ENCODE peak calls at places on chromosomes 7 and 10, in six cellular contexts. Y, Q, S, M, B and Z are unnamed samples.
A peak's percentile ranks its signal among the peaks of the same experiment; 100 is the strongest.

GRCh38 chr7:106814887-106815286 is 50.2 kb upstream of the PIK3CG start:
- ATAC-seq in S (no peak), B (no peak), Y (no peak), Q (no peak), M (no peak), Z (no peak)

GRCh38 chr7:54963155-54963554 is 55.7 kb upstream of the EGFR start:
- ATAC-seq in S (no peak), B (no peak), Y (peak; percentile 80), M (no peak), Q (no peak), Z (no peak)

GRCh38 chr10:4162571-4163286 is 377.7 kb upstream of the KLF6 start:
- ATAC-seq in B (no peak), Q (no peak), M (no peak), S (no peak), Y (no peak), Z (no peak)

GRCh38 chr7:92765725-92766124 is 70.6 kb downstream of the CDK6 start:
- ATAC-seq in Y (no peak), M (no peak), B (no peak), S (peak; percentile 38), Q (no peak), Z (peak; percentile 60)

GRCh38 chr7:158443688-158444483 is 143.7 kb downstream of the PTPRN2 start:
- ATAC-seq in S (no peak), Q (peak; percentile 4), B (no peak), M (no peak), Y (peak; percentile 19), Z (peak; percentile 23)

GRCh38 chr7:124032369-124033092 is at the start of gene TMEM229A:
- ATAC-seq in Q (peak; percentile 77), M (peak; percentile 68), S (peak; percentile 82), B (peak; percentile 66), Y (peak; percentile 78), Z (peak; percentile 71)

GRCh38 chr10:4051011-4051407 is 266.0 kb upstream of the KLF6 start:
- ATAC-seq in S (peak; percentile 86), B (no peak), Y (peak; percentile 75), Q (peak; percentile 70), M (peak; percentile 51), Z (peak; percentile 85)

GRCh38 chr7:111931016-111931517 is 275.1 kb downstream of the DOCK4 start:
- ATAC-seq in M (no peak), Q (peak; percentile 17), B (no peak), S (peak; percentile 33), Y (peak; percentile 47), Z (no peak)

GRCh38 chr7:74479961-74480829 is 26.5 kb downstream of the GTF2IRD1 start:
- ATAC-seq in B (peak; percentile 16), S (peak; percentile 73), Q (peak; percentile 36), M (peak; percentile 63), Y (peak; percentile 84), Z (peak; percentile 65)

GRCh38 chr10:30763933-30764332 is 134.4 kb upstream of the LYZL2 start:
- ATAC-seq in Y (no peak), M (no peak), Q (peak; percentile 77), B (no peak), S (no peak), Z (no peak)

GRCh38 chr7:88357794-88358533 is 51.3 kb upstream of the STEAP4 start:
- ATAC-seq in B (no peak), M (no peak), Y (peak; percentile 87), Q (peak; percentile 81), S (peak; percentile 89), Z (no peak)

GRCh38 chr10:106401967-106402366 is 762.5 kb downstream of the SORCS1 start:
- ATAC-seq in B (no peak), M (no peak), S (no peak), Y (no peak), Q (no peak), Z (no peak)

GRCh38 chr7:135321556-135321955 is 87.9 kb downstream of the STRA8 start:
- ATAC-seq in S (peak; percentile 76), M (no peak), B (no peak), Y (peak; percentile 34), Q (no peak), Z (peak; percentile 70)

GRCh38 chr10:132418520-132419416 is 21.8 kb downstream of the PWWP2B start:
- ATAC-seq in M (no peak), Q (peak; percentile 69), Y (peak; percentile 71), B (peak; percentile 37), S (no peak), Z (peak; percentile 22)

GRCh38 chr7:138097064-138097741 is 20.9 kb downstream of the AKR1D1 start:
- ATAC-seq in B (no peak), Y (peak; percentile 83), S (no peak), Q (no peak), M (no peak), Z (no peak)

GRCh38 chr10:97888134-97888533 is 38.5 kb downstream of the GOLGA7B start:
- ATAC-seq in Y (no peak), Q (no peak), B (no peak), S (no peak), M (no peak), Z (no peak)

GRCh38 chr7:91636129-91636724 is 244.3 kb downstream of the MTERF1 start:
- ATAC-seq in M (no peak), B (no peak), S (peak; percentile 40), Y (peak; percentile 85), Q (peak; percentile 54), Z (no peak)

GRCh38 chr10:3065622-3066021 is 1.7 kb upstream of the PFKP start:
- ATAC-seq in Y (no peak), M (no peak), B (no peak), S (peak; percentile 57), Q (no peak), Z (no peak)

GRCh38 chr10:76946268-76946667 is 691.3 kb downstream of the KCNMA1 start:
- ATAC-seq in B (no peak), Q (no peak), M (peak; percentile 69), S (peak; percentile 77), Y (no peak), Z (no peak)

GRCh38 chr7:5278781-5279180 is 4.0 kb upstream of the SLC29A4 start:
- ATAC-seq in Y (no peak), Q (no peak), M (no peak), B (no peak), S (no peak), Z (no peak)

GRCh38 chr7:107359520-107360316 is 110.1 kb upstream of the GPR22 start:
- ATAC-seq in Y (no peak), Q (peak; percentile 39), B (no peak), M (no peak), S (no peak), Z (peak; percentile 25)

GRCh38 chr7:16847381-16847860 is 34.4 kb downstream of the AGR3 start:
- ATAC-seq in Q (peak; percentile 97), M (no peak), S (peak; percentile 26), Y (peak; percentile 95), B (peak; percentile 76), Z (no peak)

GRCh38 chr7:149717481-149717880 is 55.9 kb downstream of the ZNF467 start:
- ATAC-seq in S (peak; percentile 23), Y (no peak), B (no peak), Q (no peak), M (no peak), Z (no peak)

GRCh38 chr7:157849341-157849596 is 512.5 kb downstream of the DNAJB6 start:
- ATAC-seq in Y (no peak), B (no peak), M (no peak), S (no peak), Q (no peak), Z (no peak)

GRCh38 chr7:98423043-98423442 is 22.2 kb upstream of the BAIAP2L1 start:
- ATAC-seq in Q (no peak), M (no peak), B (no peak), S (no peak), Y (no peak), Z (no peak)

GRCh38 chr10:25933653-25934608 is at the start of gene MYO3A:
- ATAC-seq in Y (peak; percentile 66), S (peak; percentile 36), B (peak; percentile 48), Q (peak; percentile 57), M (no peak), Z (no peak)

GRCh38 chr10:52768114-52768532 is 4.5 kb downstream of the MBL2 start:
- ATAC-seq in S (peak; percentile 33), M (no peak), Q (no peak), Y (no peak), B (no peak), Z (no peak)

GRCh38 chr7:124269774-124270173 is 236.9 kb upstream of the TMEM229A start:
- ATAC-seq in Q (no peak), B (no peak), S (no peak), M (no peak), Y (no peak), Z (no peak)

GRCh38 chr7:111094387-111094786 is 3.5 kb downstream of the LRRN3 start:
- ATAC-seq in Y (no peak), S (no peak), Q (no peak), M (no peak), B (no peak), Z (no peak)

GRCh38 chr7:87961754-87962153 is 27.7 kb downstream of the ADAM22 start:
- ATAC-seq in B (no peak), Q (no peak), S (no peak), M (no peak), Y (no peak), Z (no peak)

DNA sequence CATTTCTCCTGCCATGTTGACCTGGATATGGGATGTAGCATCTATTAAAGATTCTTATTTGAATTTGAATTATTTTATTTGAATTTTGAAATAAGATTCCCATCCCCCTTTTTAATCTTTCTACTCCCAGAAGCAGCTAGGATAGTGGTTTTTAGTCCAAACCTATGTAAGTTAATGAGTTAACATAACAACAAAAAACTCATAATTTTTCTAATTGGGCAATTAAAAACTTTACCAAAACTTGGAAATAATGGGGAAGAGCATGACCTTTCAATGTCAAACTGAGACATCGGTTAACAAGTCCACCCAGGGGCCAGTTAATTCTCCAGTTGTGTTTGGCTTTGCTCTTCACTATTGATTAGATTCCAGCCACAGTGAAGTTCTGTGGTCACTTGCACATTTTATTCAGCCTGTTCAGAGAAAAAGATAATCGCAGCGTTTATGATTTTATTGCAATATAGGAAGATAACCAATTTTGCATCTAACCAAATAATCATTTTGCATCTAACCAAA is 1.2 kb upstream of the FAM13C start:
- ATAC-seq in Y (no peak), Q (no peak), B (no peak), M (no peak), S (no peak), Z (no peak)
- H3K4me3 ChIP-seq in Y (peak overlapping the region; percentile 50), Q (no peak overlapping the region), B (no peak overlapping the region), M (peak overlapping the region; percentile 77), S (peak overlapping the region; percentile 49), Z (peak overlapping the region; percentile 70)

GRCh38 chr7:78487464-78487863 is 688.9 kb downstream of the PHTF2 start:
- ATAC-seq in B (no peak), Y (no peak), Q (no peak), S (no peak), M (no peak), Z (no peak)
- H3K4me3 ChIP-seq in B (no peak overlapping the region), Y (no peak overlapping the region), Q (no peak overlapping the region), S (no peak overlapping the region), M (no peak overlapping the region), Z (no peak overlapping the region)

GRCh38 chr10:100509241-100509640 is 10.4 kb downstream of the SEC31B start:
- ATAC-seq in B (no peak), S (no peak), M (no peak), Y (no peak), Q (no peak), Z (no peak)
- H3K4me3 ChIP-seq in B (no peak overlapping the region), S (no peak overlapping the region), M (no peak overlapping the region), Y (no peak overlapping the region), Q (no peak overlapping the region), Z (no peak overlapping the region)

DNA sequence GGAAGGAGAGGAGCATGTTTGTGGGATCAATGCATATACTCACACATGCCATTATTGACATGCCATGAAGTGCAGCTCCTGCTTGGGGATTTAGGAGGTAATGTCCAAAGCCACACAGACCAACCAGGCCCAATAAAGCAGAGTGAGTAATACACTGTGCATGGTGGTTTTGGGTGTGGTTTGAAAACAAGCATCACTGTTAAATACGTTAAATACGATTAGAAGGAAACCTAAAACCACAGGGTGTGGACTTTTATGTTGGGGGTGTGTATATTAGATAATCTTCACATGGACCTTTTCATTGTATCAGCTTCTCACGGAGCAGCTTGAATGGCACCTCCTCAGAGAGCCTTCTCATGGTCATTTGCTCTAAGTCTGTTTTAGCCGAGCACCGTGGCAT is 10.4 kb upstream of the EIF3A start:
- ATAC-seq in Y (peak; percentile 59), Q (peak; percentile 62), B (no peak), S (no peak), M (no peak), Z (no peak)
- H3K4me3 ChIP-seq in Y (no peak overlapping the region), Q (no peak overlapping the region), B (no peak overlapping the region), S (no peak overlapping the region), M (no peak overlapping the region), Z (no peak overlapping the region)